ENCODE peak calls at places on chromosomes 7 and 10, in five cellular contexts. R is adrenal gland, P is tibial nerve, E is OCI-LY7, L is hepatocyte. O is an unnamed sample.
A peak's percentile ranks its signal among the peaks of the same experiment; 100 is the strongest.

GRCh38 chr7:82778021-82778420 is 334.4 kb upstream of the CACNA2D1 start:
- DNase-seq in R (no peak), P (no peak), E (no peak), L (no peak), O (peak; percentile 46)

GRCh38 chr10:19592276-19592675 is 224.0 kb upstream of the PLXDC2 start:
- DNase-seq in R (peak; percentile 29), P (no peak), E (no peak), L (peak; percentile 8), O (peak; percentile 55)

GRCh38 chr10:24950439-24950838 is 2.0 kb downstream of the PRTFDC1 start:
- DNase-seq in R (no peak), P (no peak), E (no peak), L (no peak), O (no peak)

GRCh38 chr7:82319674-82320118 is 123.9 kb downstream of the CACNA2D1 start:
- DNase-seq in R (peak; percentile 92), P (peak; percentile 56), E (no peak), L (peak; percentile 54), O (peak; percentile 85)

GRCh38 chr10:32112055-32112454 is 55.8 kb upstream of the KIF5B start:
- DNase-seq in R (peak; percentile 25), P (no peak), E (no peak), L (no peak), O (peak; percentile 56)

GRCh38 chr10:101062231-101063161 is 707 bp downstream of the KAZALD1 start:
- DNase-seq in R (peak; percentile 45), P (no peak), E (peak; percentile 87), L (peak; percentile 89), O (peak; percentile 51)

GRCh38 chr10:9362721-9363120 is 1308.2 kb downstream of the GATA3 start:
- DNase-seq in R (no peak), P (no peak), E (no peak), L (no peak), O (no peak)

GRCh38 chr7:51242007-51242691 is 74.5 kb downstream of the COBL start:
- DNase-seq in R (no peak), P (no peak), E (no peak), L (no peak), O (no peak)

GRCh38 chr10:95860486-95861040 is 47.2 kb upstream of the CC2D2B start:
- DNase-seq in R (no peak), P (no peak), E (no peak), L (no peak), O (no peak)

GRCh38 chr7:81845628-81846259 is 75.9 kb upstream of the HGF start:
- DNase-seq in R (no peak), P (no peak), E (peak; percentile 76), L (peak; percentile 6), O (peak; percentile 84)

GRCh38 chr10:4767033-4767814 is 58.8 kb upstream of the AKR1E2 start:
- DNase-seq in R (no peak), P (no peak), E (peak; percentile 5), L (peak; percentile 50), O (peak; percentile 76)

GRCh38 chr10:34811968-34812514 is 3.1 kb downstream of the PARD3 start:
- DNase-seq in R (no peak), P (no peak), E (no peak), L (no peak), O (peak; percentile 43)

GRCh38 chr10:101536800-101537199 is 51.3 kb downstream of the POLL start:
- DNase-seq in R (no peak), P (no peak), E (peak; percentile 59), L (no peak), O (peak; percentile 58)

GRCh38 chr7:75056476-75056875 is 17.1 kb downstream of the RCC1L start:
- DNase-seq in R (peak; percentile 73), P (no peak), E (no peak), L (no peak), O (peak; percentile 73)

GRCh38 chr7:125098377-125098970 is 168.8 kb upstream of the POT1 start:
- DNase-seq in R (no peak), P (no peak), E (no peak), L (no peak), O (peak; percentile 58)

GRCh38 chr10:78805176-78805575 is 263.6 kb upstream of the ZMIZ1 start:
- DNase-seq in R (peak; percentile 22), P (peak; percentile 38), E (no peak), L (peak; percentile 92), O (peak; percentile 97)

GRCh38 chr10:129646921-129647320 is 179.9 kb downstream of the MGMT start:
- DNase-seq in R (no peak), P (no peak), E (no peak), L (no peak), O (no peak)

GRCh38 chr7:84188811-84189405 is 5.7 kb downstream of the SEMA3A start:
- DNase-seq in R (no peak), P (no peak), E (no peak), L (no peak), O (peak; percentile 64)

GRCh38 chr10:68790476-68790875 is 36.9 kb upstream of the STOX1 start:
- DNase-seq in R (no peak), P (no peak), E (no peak), L (no peak), O (no peak)

GRCh38 chr7:28205505-28205904 is 24.9 kb upstream of the JAZF1 start:
- DNase-seq in R (no peak), P (no peak), E (no peak), L (no peak), O (no peak)

GRCh38 chr10:31975157-31975765 is 46.6 kb upstream of the ARHGAP12 start:
- DNase-seq in R (no peak), P (no peak), E (no peak), L (no peak), O (no peak)

GRCh38 chr7:120942861-120943260 is 7.7 kb upstream of the ING3 start:
- DNase-seq in R (no peak), P (no peak), E (no peak), L (no peak), O (no peak)

GRCh38 chr10:128576916-128577670 is 450.9 kb upstream of the MKI67 start:
- DNase-seq in R (no peak), P (no peak), E (no peak), L (peak; percentile 22), O (no peak)

GRCh38 chr10:6878067-6878412 is 298.0 kb upstream of the PRKCQ start:
- DNase-seq in R (no peak), P (no peak), E (peak; percentile 4), L (no peak), O (no peak)

GRCh38 chr7:43647772-43648643 is 65.1 kb downstream of the STK17A start:
- DNase-seq in R (peak; percentile 82), P (peak; percentile 51), E (peak; percentile 57), L (peak; percentile 62), O (peak; percentile 98)

GRCh38 chr10:74058658-74059057 is 60.7 kb downstream of the VCL start:
- DNase-seq in R (no peak), P (no peak), E (peak; percentile 73), L (peak; percentile 59), O (peak; percentile 68)

GRCh38 chr10:12259988-12260387 is 64.0 kb downstream of the CDC123 start:
- DNase-seq in R (no peak), P (no peak), E (no peak), L (no peak), O (no peak)

GRCh38 chr10:78215645-78216044 is 182.0 kb downstream of the RPS24 start:
- DNase-seq in R (peak; percentile 43), P (peak; percentile 53), E (no peak), L (peak; percentile 81), O (peak; percentile 59)

GRCh38 chr7:140161047-140161446 is 15.7 kb downstream of the KDM7A start:
- DNase-seq in R (no peak), P (no peak), E (no peak), L (no peak), O (no peak)

GRCh38 chr10:1726861-1727260 is 10.5 kb downstream of the ADARB2 start:
- DNase-seq in R (no peak), P (no peak), E (no peak), L (no peak), O (no peak)

GRCh38 chr10:1724921-1725320 is 12.4 kb downstream of the ADARB2 start:
- DNase-seq in R (no peak), P (no peak), E (no peak), L (no peak), O (no peak)
- H3K4me3 ChIP-seq in R (no peak overlapping the region), P (no peak overlapping the region), E (no peak overlapping the region), L (no peak overlapping the region), O (no peak overlapping the region)

GRCh38 chr10:48658243-48658888 is 26.3 kb upstream of the WDFY4 start:
- DNase-seq in R (peak; percentile 57), P (peak; percentile 70), E (peak; percentile 80), L (peak; percentile 86), O (peak; percentile 77)
- TF ChIP-seq CTCF in R (peak; percentile 80), P (peak; percentile 80), E (peak; percentile 99), L (peak; percentile 89), O (peak; percentile 92)

DNA sequence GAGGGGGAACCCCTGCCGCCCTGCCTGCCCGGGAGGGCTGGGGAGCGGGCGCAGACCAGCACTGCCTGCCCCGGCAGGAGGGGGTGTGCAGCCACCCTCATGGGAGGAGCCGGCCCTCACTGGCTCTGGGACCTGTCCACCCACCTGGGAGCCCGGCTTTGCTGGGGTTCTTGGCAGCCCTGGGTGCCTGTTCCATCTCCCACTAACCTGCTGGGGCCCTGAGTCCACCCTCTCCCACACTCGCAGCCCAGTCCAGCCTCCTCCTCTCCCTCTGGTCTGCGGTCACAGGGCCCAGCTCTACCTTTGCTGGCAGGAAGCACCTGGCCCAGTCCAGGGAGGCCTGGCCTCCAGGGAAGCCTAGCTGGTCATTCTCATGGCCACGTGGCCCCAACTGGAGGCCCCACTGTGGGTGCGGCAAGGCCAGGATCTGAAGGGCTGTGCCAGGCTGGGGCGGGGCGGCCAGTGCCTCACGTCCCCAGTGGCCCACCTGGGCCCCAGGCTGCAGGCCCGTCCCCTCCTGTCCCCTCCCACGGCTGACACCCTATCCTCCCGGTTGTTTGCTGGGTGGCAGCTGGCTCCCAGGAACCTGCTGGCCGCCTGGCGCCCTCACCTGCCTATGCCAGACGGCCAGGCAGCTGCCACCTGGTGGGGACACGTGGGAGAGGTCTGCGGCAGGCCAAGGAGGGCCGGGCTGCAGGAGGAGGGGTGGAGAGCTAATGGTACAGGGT is at the start of gene TMEM184A:
- DNase-seq in R (peak; percentile 54), P (no peak), E (peak; percentile 75), L (peak; percentile 89), O (no peak)
- H3K4me3 ChIP-seq in R (no peak within 1 kb of the TSS), P (no peak within 1 kb of the TSS), E (no peak within 1 kb of the TSS), L (no peak within 1 kb of the TSS), O (no peak within 1 kb of the TSS)

GRCh38 chr7:115340828-115341227 is 418.9 kb downstream of the MDFIC start:
- DNase-seq in R (no peak), P (no peak), E (no peak), L (no peak), O (peak; percentile 81)
- TF ChIP-seq CTCF in R (no peak), P (no peak), E (peak; percentile 52), L (no peak), O (peak; percentile 41)